ENCODE peak calls at places on chromosomes 3 and 15, in eight cellular contexts. One of them, this sample, is unnamed.

GRCh38 chr3:58528629-58529028 is 8.4 kb downstream of the ACOX2 start:
- DNase-seq in transverse colon: peak; percentile 64
- DNase-seq in GM23338: no peak
- DNase-seq in K562: no peak
- DNase-seq in GM12878: no peak
- DNase-seq in upper lobe of left lung: peak; percentile 72
- DNase-seq in stomach: peak; percentile 88
- DNase-seq in SK-N-SH: peak; percentile 63
- DNase-seq in this sample: peak; percentile 67

GRCh38 chr3:67127254-67127653 is 129.1 kb downstream of the KBTBD8 start:
- DNase-seq in GM12878: no peak
- DNase-seq in SK-N-SH: no peak
- DNase-seq in K562: no peak
- DNase-seq in GM23338: peak; percentile 30
- DNase-seq in stomach: no peak
- DNase-seq in transverse colon: no peak
- DNase-seq in upper lobe of left lung: no peak
- DNase-seq in this sample: no peak

GRCh38 chr3:120498947-120499346 is 48.2 kb upstream of the FSTL1 start:
- DNase-seq in GM23338: peak; percentile 83
- DNase-seq in transverse colon: no peak
- DNase-seq in SK-N-SH: no peak
- DNase-seq in stomach: no peak
- DNase-seq in K562: no peak
- DNase-seq in GM12878: no peak
- DNase-seq in upper lobe of left lung: no peak
- DNase-seq in this sample: no peak

GRCh38 chr15:77759896-77760592 is 127.3 kb upstream of the LINGO1 start:
- DNase-seq in SK-N-SH: peak; percentile 51
- DNase-seq in upper lobe of left lung: no peak
- DNase-seq in GM23338: no peak
- DNase-seq in transverse colon: no peak
- DNase-seq in stomach: no peak
- DNase-seq in K562: no peak
- DNase-seq in GM12878: no peak
- DNase-seq in this sample: no peak

GRCh38 chr3:43091481-43091880 is 14.4 kb downstream of the POMGNT2 start:
- DNase-seq in GM23338: no peak
- DNase-seq in upper lobe of left lung: no peak
- DNase-seq in transverse colon: no peak
- DNase-seq in stomach: no peak
- DNase-seq in GM12878: no peak
- DNase-seq in K562: no peak
- DNase-seq in SK-N-SH: no peak
- DNase-seq in this sample: no peak

GRCh38 chr3:112699436-112699978 is 58.6 kb upstream of the CCDC80 start:
- DNase-seq in GM12878: no peak
- DNase-seq in K562: peak; percentile 11
- DNase-seq in GM23338: peak; percentile 58
- DNase-seq in SK-N-SH: no peak
- DNase-seq in transverse colon: no peak
- DNase-seq in upper lobe of left lung: no peak
- DNase-seq in stomach: no peak
- DNase-seq in this sample: no peak

GRCh38 chr3:155047672-155048071 is 32.4 kb upstream of the MME start:
- DNase-seq in stomach: no peak
- DNase-seq in upper lobe of left lung: no peak
- DNase-seq in GM23338: no peak
- DNase-seq in transverse colon: no peak
- DNase-seq in SK-N-SH: no peak
- DNase-seq in GM12878: no peak
- DNase-seq in K562: no peak
- DNase-seq in this sample: no peak

GRCh38 chr3:48415251-48415953 is 14.5 kb downstream of the PLXNB1 start:
- DNase-seq in upper lobe of left lung: no peak
- DNase-seq in transverse colon: no peak
- DNase-seq in GM12878: no peak
- DNase-seq in GM23338: peak; percentile 44
- DNase-seq in stomach: no peak
- DNase-seq in SK-N-SH: peak; percentile 31
- DNase-seq in K562: no peak
- DNase-seq in this sample: no peak

GRCh38 chr15:50227076-50227475 is 38.5 kb downstream of the HDC start:
- DNase-seq in transverse colon: no peak
- DNase-seq in upper lobe of left lung: no peak
- DNase-seq in K562: no peak
- DNase-seq in stomach: no peak
- DNase-seq in SK-N-SH: no peak
- DNase-seq in GM23338: no peak
- DNase-seq in GM12878: no peak
- DNase-seq in this sample: no peak

GRCh38 chr3:183754052-183754451 is 56.5 kb downstream of the YEATS2 start:
- DNase-seq in SK-N-SH: no peak
- DNase-seq in GM12878: no peak
- DNase-seq in K562: no peak
- DNase-seq in GM23338: no peak
- DNase-seq in transverse colon: no peak
- DNase-seq in upper lobe of left lung: no peak
- DNase-seq in stomach: no peak
- DNase-seq in this sample: no peak

GRCh38 chr15:32828507-32829186 is 110.8 kb downstream of the GREM1 start:
- DNase-seq in GM12878: no peak
- DNase-seq in upper lobe of left lung: no peak
- DNase-seq in stomach: no peak
- DNase-seq in transverse colon: no peak
- DNase-seq in GM23338: no peak
- DNase-seq in K562: no peak
- DNase-seq in SK-N-SH: no peak
- DNase-seq in this sample: no peak

GRCh38 chr15:67419705-67420104 is 101.2 kb upstream of the C15orf61 start:
- DNase-seq in upper lobe of left lung: no peak
- DNase-seq in stomach: no peak
- DNase-seq in GM23338: no peak
- DNase-seq in GM12878: no peak
- DNase-seq in transverse colon: no peak
- DNase-seq in SK-N-SH: no peak
- DNase-seq in K562: no peak
- DNase-seq in this sample: no peak

GRCh38 chr15:73051402-73051810 is 857 bp upstream of the NEO1 start:
- DNase-seq in GM12878: no peak
- DNase-seq in GM23338: no peak
- DNase-seq in upper lobe of left lung: peak; percentile 60
- DNase-seq in SK-N-SH: peak; percentile 78
- DNase-seq in stomach: peak; percentile 68
- DNase-seq in K562: no peak
- DNase-seq in transverse colon: peak; percentile 78
- DNase-seq in this sample: peak; percentile 59

DNA sequence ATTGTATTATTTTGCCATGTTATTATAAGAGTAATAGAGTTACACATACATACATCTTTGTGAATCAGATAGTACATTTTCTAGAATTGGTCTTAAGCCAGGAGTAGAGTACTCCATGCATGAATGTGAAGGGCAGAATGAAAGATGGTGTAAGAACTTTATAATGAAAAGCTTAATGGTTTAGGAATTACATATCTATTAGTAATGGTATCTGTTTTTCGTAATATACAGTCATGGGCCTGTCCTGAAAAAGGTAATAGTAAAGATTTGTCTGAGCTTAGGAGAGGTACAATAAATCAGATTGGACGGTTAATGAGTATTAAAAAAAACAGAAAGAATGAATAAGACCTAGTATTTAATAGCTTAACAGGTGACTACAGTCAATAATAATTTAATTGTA is 118.2 kb upstream of the PRTG start:
- DNase-seq in upper lobe of left lung: no peak
- DNase-seq in K562: no peak
- DNase-seq in GM23338: no peak
- DNase-seq in stomach: no peak
- DNase-seq in GM12878: no peak
- DNase-seq in SK-N-SH: no peak
- DNase-seq in transverse colon: no peak
- DNase-seq in this sample: no peak
- H3K27ac ChIP-seq in upper lobe of left lung: no peak overlapping the region
- H3K27ac ChIP-seq in K562: no peak overlapping the region
- H3K27ac ChIP-seq in GM23338: no peak overlapping the region
- H3K27ac ChIP-seq in stomach: no peak overlapping the region
- H3K27ac ChIP-seq in GM12878: no peak overlapping the region
- H3K27ac ChIP-seq in SK-N-SH: no peak overlapping the region
- H3K27ac ChIP-seq in transverse colon: no peak overlapping the region
- H3K27ac ChIP-seq in this sample: no peak overlapping the region

DNA sequence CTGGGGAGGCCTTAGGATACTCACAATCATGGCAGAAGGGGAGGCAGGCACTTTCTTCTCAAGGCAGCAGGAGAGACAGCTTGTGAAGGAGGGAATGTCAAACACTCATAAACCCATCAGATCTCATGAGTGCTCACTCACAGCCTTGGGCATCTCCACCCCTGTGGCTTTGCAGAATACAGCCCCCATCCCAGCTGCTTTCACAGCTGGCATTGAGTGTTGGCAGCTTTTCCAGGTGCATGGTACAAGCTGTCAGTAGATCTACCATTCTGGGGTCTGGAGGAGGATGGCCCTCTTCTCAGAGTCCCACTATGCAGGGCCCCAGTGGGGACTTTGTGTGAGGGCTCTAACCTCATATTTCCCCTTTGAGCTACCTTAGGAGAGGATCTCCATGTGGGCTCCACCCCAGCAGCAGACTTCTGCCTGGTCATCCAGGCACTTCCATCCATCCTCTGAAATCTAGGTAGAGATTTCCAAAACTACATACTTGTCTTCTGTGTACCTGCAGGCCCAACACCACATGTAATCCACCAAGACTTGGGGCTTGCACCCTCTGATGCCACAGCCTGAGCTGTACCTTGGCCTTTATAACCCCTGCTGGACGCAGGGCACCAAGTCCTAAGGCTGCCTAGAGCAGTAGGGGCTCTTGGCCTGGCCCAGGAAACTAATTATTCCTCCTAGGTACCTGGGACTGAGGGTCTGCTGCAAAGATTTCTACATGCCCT is 404.2 kb upstream of the EPHA6 start:
- DNase-seq in K562: no peak
- DNase-seq in upper lobe of left lung: no peak
- DNase-seq in SK-N-SH: no peak
- DNase-seq in transverse colon: no peak
- DNase-seq in GM12878: no peak
- DNase-seq in GM23338: no peak
- DNase-seq in stomach: no peak
- DNase-seq in this sample: no peak
- TF ChIP-seq POLR2AphosphoS5 in K562: no peak
- TF ChIP-seq POLR2AphosphoS5 in upper lobe of left lung: no peak
- TF ChIP-seq POLR2AphosphoS5 in SK-N-SH: no peak
- TF ChIP-seq POLR2AphosphoS5 in transverse colon: no peak
- TF ChIP-seq POLR2AphosphoS5 in GM12878: no peak
- TF ChIP-seq POLR2AphosphoS5 in GM23338: no peak
- TF ChIP-seq POLR2AphosphoS5 in stomach: no peak
- TF ChIP-seq POLR2AphosphoS5 in this sample: no peak

DNA sequence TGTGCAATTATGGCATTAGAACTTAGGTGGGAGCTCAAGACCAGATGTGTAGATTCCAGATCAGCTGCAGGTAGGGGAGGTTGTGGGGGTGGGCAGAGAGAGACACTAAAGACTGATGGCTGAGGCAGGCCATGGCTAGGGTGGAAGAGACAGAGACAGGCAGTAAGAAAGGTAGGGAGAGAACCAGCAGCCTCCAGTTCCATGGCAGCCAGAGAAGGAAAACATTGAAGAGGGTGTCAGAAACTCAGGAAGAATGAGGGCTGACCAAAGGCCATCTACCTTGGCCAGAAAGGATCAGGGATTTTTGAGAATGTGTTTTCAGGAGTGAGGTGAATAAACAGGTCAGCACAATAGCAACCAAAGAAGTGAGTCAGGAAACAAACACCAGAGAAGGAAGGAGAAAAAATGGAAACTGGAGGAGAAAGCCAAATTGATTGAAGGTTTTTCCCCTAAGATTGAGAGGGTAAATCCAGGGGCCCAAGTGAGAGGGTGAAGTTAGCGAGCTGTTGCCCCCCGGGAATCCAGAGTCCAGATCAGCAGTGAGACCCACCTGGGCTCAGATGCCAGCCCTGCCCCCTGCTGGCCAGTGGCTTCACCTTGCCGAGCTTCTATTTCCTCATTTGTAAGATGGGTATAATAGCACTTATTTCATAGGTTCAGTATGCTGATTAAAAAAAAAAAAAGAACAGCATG is 41.0 kb downstream of the ABHD2 start:
- DNase-seq in GM23338: peak; percentile 84
- DNase-seq in GM12878: no peak
- DNase-seq in transverse colon: peak; percentile 66
- DNase-seq in SK-N-SH: peak; percentile 59
- DNase-seq in K562: peak; percentile 65
- DNase-seq in stomach: peak; percentile 63
- DNase-seq in upper lobe of left lung: peak; percentile 67
- DNase-seq in this sample: peak; percentile 45
- H3K4me1 ChIP-seq in GM23338: no peaks in the 10 kb centered on the region
- H3K4me1 ChIP-seq in GM12878: no peaks in the 10 kb centered on the region
- H3K4me1 ChIP-seq in transverse colon: peaks cover 4% of the 10 kb centered on the region
- H3K4me1 ChIP-seq in SK-N-SH: no peaks in the 10 kb centered on the region
- H3K4me1 ChIP-seq in K562: no peaks in the 10 kb centered on the region
- H3K4me1 ChIP-seq in stomach: peaks cover 89% of the 10 kb centered on the region
- H3K4me1 ChIP-seq in upper lobe of left lung: peaks cover 34% of the 10 kb centered on the region
- H3K4me1 ChIP-seq in this sample: peaks cover 14% of the 10 kb centered on the region

GRCh38 chr15:43908641-43909040 is 81.8 kb downstream of the WDR76 start:
- DNase-seq in GM12878: no peak
- DNase-seq in upper lobe of left lung: no peak
- DNase-seq in GM23338: no peak
- DNase-seq in K562: no peak
- DNase-seq in stomach: no peak
- DNase-seq in transverse colon: no peak
- DNase-seq in SK-N-SH: no peak
- DNase-seq in this sample: no peak

GRCh38 chr15:43912208-43912607 is 85.4 kb downstream of the WDR76 start:
- DNase-seq in upper lobe of left lung: no peak
- DNase-seq in K562: no peak
- DNase-seq in transverse colon: no peak
- DNase-seq in stomach: no peak
- DNase-seq in GM23338: no peak
- DNase-seq in SK-N-SH: no peak
- DNase-seq in GM12878: no peak
- DNase-seq in this sample: no peak

GRCh38 chr15:43912991-43913927 is 86.5 kb downstream of the WDR76 start:
- DNase-seq in GM12878: no peak
- DNase-seq in stomach: no peak
- DNase-seq in GM23338: no peak
- DNase-seq in K562: peak; percentile 14
- DNase-seq in SK-N-SH: no peak
- DNase-seq in transverse colon: no peak
- DNase-seq in upper lobe of left lung: no peak
- DNase-seq in this sample: no peak

GRCh38 chr15:43913941-43914340 is 87.1 kb downstream of the WDR76 start:
- DNase-seq in transverse colon: no peak
- DNase-seq in K562: no peak
- DNase-seq in SK-N-SH: no peak
- DNase-seq in stomach: no peak
- DNase-seq in GM23338: no peak
- DNase-seq in upper lobe of left lung: no peak
- DNase-seq in GM12878: no peak
- DNase-seq in this sample: no peak

DNA sequence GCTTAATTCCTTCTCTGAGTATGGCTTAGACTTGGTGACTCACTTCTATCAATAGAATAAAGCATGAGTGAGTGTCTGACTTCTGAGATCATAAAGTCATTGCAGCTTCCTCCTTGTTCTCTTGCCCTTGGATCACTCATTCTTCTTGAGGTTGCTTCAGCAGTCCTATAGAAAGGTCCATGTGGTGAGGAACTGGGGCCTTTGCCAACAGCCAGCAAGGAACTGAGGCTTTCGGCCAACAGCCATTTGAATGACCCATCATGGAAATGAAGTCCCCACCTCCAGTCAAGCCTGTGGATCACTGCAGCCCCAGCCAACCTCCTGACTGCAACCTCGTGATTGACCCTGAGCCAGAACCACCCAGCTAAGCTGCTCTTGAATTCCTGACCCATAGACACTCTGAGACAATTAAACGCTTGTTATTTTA is 84.4 kb downstream of the WDR76 start:
- DNase-seq in GM12878: no peak
- DNase-seq in transverse colon: no peak
- DNase-seq in upper lobe of left lung: no peak
- DNase-seq in stomach: no peak
- DNase-seq in K562: no peak
- DNase-seq in GM23338: no peak
- DNase-seq in SK-N-SH: no peak
- DNase-seq in this sample: no peak
- H3K27ac ChIP-seq in GM12878: no peak overlapping the region
- H3K27ac ChIP-seq in transverse colon: no peak overlapping the region
- H3K27ac ChIP-seq in upper lobe of left lung: no peak overlapping the region
- H3K27ac ChIP-seq in stomach: no peak overlapping the region
- H3K27ac ChIP-seq in K562: no peak overlapping the region
- H3K27ac ChIP-seq in GM23338: no peak overlapping the region
- H3K27ac ChIP-seq in SK-N-SH: no peak overlapping the region
- H3K27ac ChIP-seq in this sample: no peak overlapping the region

This sample was measured in prostate gland.